ENCODE peak calls at places on chromosomes 11 and 22, in seven cellular contexts. Y is central memory CD4-positive, alpha-beta T cell; B is endothelial cell; F is cardiac muscle cell; R is AG10803; J is iris pigment epithelial cell; V is Daoy. L is an unnamed sample.

GRCh38 chr11:85903406-85903805 is 48.2 kb downstream of the CCDC83 start:
- DNase-seq in Y (no peak), B (no peak), F (no peak), R (no peak), J (no peak), V (no peak), L (no peak)

GRCh38 chr22:42797021-42797420 is 60.1 kb downstream of the ARFGAP3 start:
- DNase-seq in Y (no peak), B (no peak), F (no peak), R (no peak), J (no peak), V (no peak), L (no peak)

GRCh38 chr11:62614275-62614674 is 1.2 kb downstream of the ROM1 start:
- DNase-seq in Y (no peak), B (no peak), F (no peak), R (no peak), J (no peak), V (peak), L (no peak)

GRCh38 chr22:33163815-33164214 is 105.6 kb upstream of the SYN3 start:
- DNase-seq in Y (no peak), B (no peak), F (no peak), R (no peak), J (no peak), V (no peak), L (no peak)

GRCh38 chr11:34915136-34916013 is 804 bp downstream of the APIP start:
- DNase-seq in Y (no peak), B (no peak), F (no peak), R (peak), J (peak), V (no peak), L (peak)

GRCh38 chr11:60978546-60979380 is 7.3 kb downstream of the CD6 start:
- DNase-seq in Y (peak), B (no peak), F (no peak), R (no peak), J (no peak), V (peak), L (no peak)

GRCh38 chr11:96242971-96243647 is 99.9 kb downstream of the MAML2 start:
- DNase-seq in Y (peak), B (peak), F (peak), R (peak), J (peak), V (peak), L (peak)

GRCh38 chr11:79092791-79093313 is 348.0 kb downstream of the TENM4 start:
- DNase-seq in Y (no peak), B (no peak), F (no peak), R (peak), J (peak), V (peak), L (peak)

GRCh38 chr11:130909650-130910049 is 6.6 kb downstream of the SNX19 start:
- DNase-seq in Y (no peak), B (no peak), F (no peak), R (peak), J (peak), V (peak), L (peak)

GRCh38 chr11:70745936-70746335 is 347.6 kb downstream of the CTTN start:
- DNase-seq in Y (no peak), B (no peak), F (no peak), R (no peak), J (no peak), V (no peak), L (no peak)

GRCh38 chr11:25928076-25928475 is 403.9 kb upstream of the ANO3 start:
- DNase-seq in Y (no peak), B (no peak), F (no peak), R (no peak), J (no peak), V (no peak), L (no peak)

GRCh38 chr11:61897387-61898246 is 6.3 kb upstream of the FADS3 start:
- DNase-seq in Y (peak), B (peak), F (peak), R (peak), J (peak), V (peak), L (peak)

GRCh38 chr22:39343259-39344045 is 6.3 kb upstream of the SYNGR1 start:
- DNase-seq in Y (peak), B (peak), F (peak), R (peak), J (peak), V (peak), L (peak)

GRCh38 chr11:130212431-130212961 is 52.9 kb downstream of the ST14 start:
- DNase-seq in Y (no peak), B (peak), F (no peak), R (no peak), J (no peak), V (no peak), L (no peak)

GRCh38 chr11:61890536-61891330 is 612 bp downstream of the FADS3 start:
- DNase-seq in Y (peak), B (no peak), F (peak), R (peak), J (peak), V (peak), L (peak)

GRCh38 chr11:125069796-125070195 is 6.7 kb downstream of the SLC37A2 start:
- DNase-seq in Y (no peak), B (no peak), F (no peak), R (peak), J (no peak), V (peak), L (peak)

GRCh38 chr11:120539681-120540369 is 28.3 kb downstream of the GRIK4 start:
- DNase-seq in Y (no peak), B (no peak), F (no peak), R (peak), J (peak), V (peak), L (peak)

GRCh38 chr11:72525466-72525865 is 91.1 kb upstream of the CLPB start:
- DNase-seq in Y (no peak), B (no peak), F (no peak), R (no peak), J (no peak), V (no peak), L (no peak)

GRCh38 chr22:48577014-48577690 is 1250.5 kb downstream of the BRD1 start:
- DNase-seq in Y (no peak), B (no peak), F (peak), R (no peak), J (no peak), V (no peak), L (no peak)

GRCh38 chr11:42957831-42958230 is 354.0 kb upstream of the API5 start:
- DNase-seq in Y (no peak), B (no peak), F (no peak), R (no peak), J (no peak), V (no peak), L (no peak)

GRCh38 chr11:15764948-15765347 is 591.4 kb downstream of the SOX6 start:
- DNase-seq in Y (no peak), B (no peak), F (no peak), R (no peak), J (no peak), V (no peak), L (no peak)

GRCh38 chr11:61730222-61730994 is 22.0 kb upstream of the MYRF start:
- DNase-seq in Y (no peak), B (no peak), F (no peak), R (no peak), J (no peak), V (peak), L (peak)

GRCh38 chr11:31959711-31960110 is 131.2 kb upstream of the RCN1 start:
- DNase-seq in Y (no peak), B (no peak), F (no peak), R (peak), J (peak), V (peak), L (peak)

GRCh38 chr11:14312736-14313438 is 46.1 kb downstream of the RRAS2 start:
- DNase-seq in Y (no peak), B (no peak), F (no peak), R (peak), J (peak), V (no peak), L (no peak)

GRCh38 chr11:100939581-100939980 is 190.0 kb downstream of the PGR start:
- DNase-seq in Y (no peak), B (no peak), F (no peak), R (peak), J (no peak), V (no peak), L (no peak)

GRCh38 chr11:126468102-126468521 is 112.6 kb downstream of the ST3GAL4 start:
- DNase-seq in Y (no peak), B (no peak), F (no peak), R (no peak), J (no peak), V (peak), L (no peak)

GRCh38 chr22:36194971-36195370 is 6.6 kb downstream of the APOL4 start:
- DNase-seq in Y (peak), B (peak), F (peak), R (peak), J (peak), V (peak), L (peak)

GRCh38 chr11:70087446-70088167 is 9.5 kb downstream of the ANO1 start:
- DNase-seq in Y (no peak), B (no peak), F (no peak), R (no peak), J (no peak), V (no peak), L (no peak)

GRCh38 chr11:125081098-125081798 is 18.1 kb downstream of the SLC37A2 start:
- DNase-seq in Y (no peak), B (no peak), F (no peak), R (no peak), J (no peak), V (no peak), L (no peak)

L was measured in RPMI7951.